ENCODE peak calls at places on chromosomes 4 and X, in five cellular contexts. One of them, this sample, is unnamed.

GRCh38 chrX:85963736-85964135 is 83.6 kb downstream of the CHM start:
- DNase-seq in GM10248: no peak
- DNase-seq in nephron progenitor cell: no peak
- DNase-seq in substantia nigra: no peak
- DNase-seq in mammary epithelial cell: peak
- DNase-seq in this sample: no peak

GRCh38 chrX:10514891-10515290 is 105.5 kb downstream of the MID1 start:
- DNase-seq in GM10248: no peak
- DNase-seq in nephron progenitor cell: no peak
- DNase-seq in substantia nigra: no peak
- DNase-seq in mammary epithelial cell: no peak
- DNase-seq in this sample: no peak

GRCh38 chr4:148998719-148999118 is 556.5 kb upstream of the NR3C2 start:
- DNase-seq in GM10248: no peak
- DNase-seq in nephron progenitor cell: no peak
- DNase-seq in substantia nigra: no peak
- DNase-seq in mammary epithelial cell: peak
- DNase-seq in this sample: peak

GRCh38 chr4:28092610-28093009 is 1232.0 kb downstream of the STIM2 start:
- DNase-seq in GM10248: no peak
- DNase-seq in nephron progenitor cell: no peak
- DNase-seq in substantia nigra: no peak
- DNase-seq in mammary epithelial cell: no peak
- DNase-seq in this sample: no peak

GRCh38 chr4:19832388-19832787 is 419.3 kb upstream of the SLIT2 start:
- DNase-seq in GM10248: no peak
- DNase-seq in nephron progenitor cell: no peak
- DNase-seq in substantia nigra: no peak
- DNase-seq in mammary epithelial cell: no peak
- DNase-seq in this sample: no peak

GRCh38 chr4:83852085-83852451 is 316.2 kb downstream of the GPAT3 start:
- DNase-seq in GM10248: no peak
- DNase-seq in nephron progenitor cell: no peak
- DNase-seq in substantia nigra: no peak
- DNase-seq in mammary epithelial cell: peak
- DNase-seq in this sample: no peak

GRCh38 chr4:89248879-89249281 is 58.7 kb downstream of the GPRIN3 start:
- DNase-seq in GM10248: no peak
- DNase-seq in nephron progenitor cell: no peak
- DNase-seq in substantia nigra: no peak
- DNase-seq in mammary epithelial cell: peak
- DNase-seq in this sample: no peak

GRCh38 chr4:57114973-57115372 is 4.8 kb upstream of the IGFBP7 start:
- DNase-seq in GM10248: no peak
- DNase-seq in nephron progenitor cell: no peak
- DNase-seq in substantia nigra: no peak
- DNase-seq in mammary epithelial cell: no peak
- DNase-seq in this sample: no peak

GRCh38 chrX:13899607-13900006 is 82.7 kb upstream of the GPM6B start:
- DNase-seq in GM10248: no peak
- DNase-seq in nephron progenitor cell: no peak
- DNase-seq in substantia nigra: no peak
- DNase-seq in mammary epithelial cell: peak
- DNase-seq in this sample: no peak

GRCh38 chrX:82335772-82336171 is 1133.9 kb downstream of the SH3BGRL start:
- DNase-seq in GM10248: no peak
- DNase-seq in nephron progenitor cell: no peak
- DNase-seq in substantia nigra: no peak
- DNase-seq in mammary epithelial cell: no peak
- DNase-seq in this sample: no peak

GRCh38 chrX:103687696-103688191 is 1.2 kb upstream of the MORF4L2 start:
- DNase-seq in GM10248: peak
- DNase-seq in nephron progenitor cell: peak
- DNase-seq in substantia nigra: peak
- DNase-seq in mammary epithelial cell: peak
- DNase-seq in this sample: peak

GRCh38 chr4:78512357-78512920 is 39.1 kb upstream of the ANXA3 start:
- DNase-seq in GM10248: no peak
- DNase-seq in nephron progenitor cell: no peak
- DNase-seq in substantia nigra: no peak
- DNase-seq in mammary epithelial cell: no peak
- DNase-seq in this sample: no peak

GRCh38 chrX:20857746-20858145 is 516.5 kb upstream of the CNKSR2 start:
- DNase-seq in GM10248: no peak
- DNase-seq in nephron progenitor cell: no peak
- DNase-seq in substantia nigra: peak
- DNase-seq in mammary epithelial cell: peak
- DNase-seq in this sample: peak

GRCh38 chr4:8297691-8298485 is 28.3 kb downstream of the HTRA3 start:
- DNase-seq in GM10248: no peak
- DNase-seq in nephron progenitor cell: no peak
- DNase-seq in substantia nigra: no peak
- DNase-seq in mammary epithelial cell: no peak
- DNase-seq in this sample: no peak

GRCh38 chr4:138218976-138219375 is 23.2 kb downstream of the SLC7A11 start:
- DNase-seq in GM10248: no peak
- DNase-seq in nephron progenitor cell: no peak
- DNase-seq in substantia nigra: no peak
- DNase-seq in mammary epithelial cell: no peak
- DNase-seq in this sample: no peak

GRCh38 chr4:166198921-166199320 is 325.9 kb downstream of the TLL1 start:
- DNase-seq in GM10248: no peak
- DNase-seq in nephron progenitor cell: no peak
- DNase-seq in substantia nigra: no peak
- DNase-seq in mammary epithelial cell: no peak
- DNase-seq in this sample: no peak

GRCh38 chr4:152591361-152591760 is 55.5 kb upstream of the FBXW7 start:
- DNase-seq in GM10248: peak
- DNase-seq in nephron progenitor cell: peak
- DNase-seq in substantia nigra: no peak
- DNase-seq in mammary epithelial cell: peak
- DNase-seq in this sample: peak

GRCh38 chr4:71251266-71251665 is 87.6 kb upstream of the SLC4A4 start:
- DNase-seq in GM10248: no peak
- DNase-seq in nephron progenitor cell: no peak
- DNase-seq in substantia nigra: no peak
- DNase-seq in mammary epithelial cell: no peak
- DNase-seq in this sample: no peak

GRCh38 chrX:47093248-47093647 is 15.0 kb downstream of the RGN start:
- DNase-seq in GM10248: no peak
- DNase-seq in nephron progenitor cell: no peak
- DNase-seq in substantia nigra: no peak
- DNase-seq in mammary epithelial cell: peak
- DNase-seq in this sample: no peak

GRCh38 chr4:186037692-186038658 is 31.0 kb upstream of the TLR3 start:
- DNase-seq in GM10248: peak
- DNase-seq in nephron progenitor cell: peak
- DNase-seq in substantia nigra: no peak
- DNase-seq in mammary epithelial cell: peak
- DNase-seq in this sample: peak

GRCh38 chr4:148986951-148987350 is 544.7 kb upstream of the NR3C2 start:
- DNase-seq in GM10248: no peak
- DNase-seq in nephron progenitor cell: no peak
- DNase-seq in substantia nigra: no peak
- DNase-seq in mammary epithelial cell: peak
- DNase-seq in this sample: no peak

GRCh38 chrX:24513416-24513815 is 48.3 kb downstream of the PDK3 start:
- DNase-seq in GM10248: peak
- DNase-seq in nephron progenitor cell: no peak
- DNase-seq in substantia nigra: no peak
- DNase-seq in mammary epithelial cell: no peak
- DNase-seq in this sample: no peak

GRCh38 chr4:165506780-165507305 is 128.0 kb downstream of the CPE start:
- DNase-seq in GM10248: no peak
- DNase-seq in nephron progenitor cell: no peak
- DNase-seq in substantia nigra: no peak
- DNase-seq in mammary epithelial cell: no peak
- DNase-seq in this sample: no peak

GRCh38 chr4:33065749-33066148 is 2345.6 kb downstream of the PCDH7 start:
- DNase-seq in GM10248: no peak
- DNase-seq in nephron progenitor cell: no peak
- DNase-seq in substantia nigra: no peak
- DNase-seq in mammary epithelial cell: no peak
- DNase-seq in this sample: no peak

GRCh38 chr4:89158884-89159503 is 47.7 kb downstream of the TIGD2 start:
- DNase-seq in GM10248: peak
- DNase-seq in nephron progenitor cell: no peak
- DNase-seq in substantia nigra: no peak
- DNase-seq in mammary epithelial cell: peak
- DNase-seq in this sample: peak

GRCh38 chr4:178395798-178396197 is 953.6 kb upstream of the AGA start:
- DNase-seq in GM10248: no peak
- DNase-seq in nephron progenitor cell: no peak
- DNase-seq in substantia nigra: no peak
- DNase-seq in mammary epithelial cell: no peak
- DNase-seq in this sample: no peak

GRCh38 chrX:120604359-120604782 is 470 bp downstream of the MCTS1 start:
- DNase-seq in GM10248: peak
- DNase-seq in nephron progenitor cell: no peak
- DNase-seq in substantia nigra: no peak
- DNase-seq in mammary epithelial cell: peak
- DNase-seq in this sample: no peak

GRCh38 chrX:16119353-16120220 is 3.8 kb upstream of the GRPR start:
- DNase-seq in GM10248: peak
- DNase-seq in nephron progenitor cell: no peak
- DNase-seq in substantia nigra: no peak
- DNase-seq in mammary epithelial cell: no peak
- DNase-seq in this sample: no peak

GRCh38 chr4:5995901-5996623 is 22.2 kb downstream of the C4orf50 start:
- DNase-seq in GM10248: no peak
- DNase-seq in nephron progenitor cell: peak
- DNase-seq in substantia nigra: no peak
- DNase-seq in mammary epithelial cell: no peak
- DNase-seq in this sample: no peak

GRCh38 chrX:110759785-110760184 is 35.8 kb downstream of the CHRDL1 start:
- DNase-seq in GM10248: no peak
- DNase-seq in nephron progenitor cell: no peak
- DNase-seq in substantia nigra: no peak
- DNase-seq in mammary epithelial cell: peak
- DNase-seq in this sample: no peak

GRCh38 chrX:24396236-24396929 is 35.9 kb downstream of the SUPT20HL1 start:
- DNase-seq in GM10248: no peak
- DNase-seq in nephron progenitor cell: no peak
- DNase-seq in substantia nigra: no peak
- DNase-seq in mammary epithelial cell: peak
- DNase-seq in this sample: no peak

GRCh38 chrX:53227224-53227765 is 2.3 kb upstream of the KDM5C start:
- DNase-seq in GM10248: no peak
- DNase-seq in nephron progenitor cell: no peak
- DNase-seq in substantia nigra: no peak
- DNase-seq in mammary epithelial cell: no peak
- DNase-seq in this sample: no peak

GRCh38 chr4:148946271-148946670 is 504.1 kb upstream of the NR3C2 start:
- DNase-seq in GM10248: no peak
- DNase-seq in nephron progenitor cell: no peak
- DNase-seq in substantia nigra: no peak
- DNase-seq in mammary epithelial cell: no peak
- DNase-seq in this sample: no peak

GRCh38 chr4:61273237-61273636 is 73.1 kb downstream of the ADGRL3 start:
- DNase-seq in GM10248: no peak
- DNase-seq in nephron progenitor cell: no peak
- DNase-seq in substantia nigra: no peak
- DNase-seq in mammary epithelial cell: no peak
- DNase-seq in this sample: no peak

GRCh38 chrX:77597511-77597910 is 150.3 kb downstream of the FGF16 start:
- DNase-seq in GM10248: no peak
- DNase-seq in nephron progenitor cell: no peak
- DNase-seq in substantia nigra: no peak
- DNase-seq in mammary epithelial cell: no peak
- DNase-seq in this sample: no peak

GRCh38 chrX:16633754-16634153 is 16.2 kb upstream of the S100G start:
- DNase-seq in GM10248: no peak
- DNase-seq in nephron progenitor cell: no peak
- DNase-seq in substantia nigra: no peak
- DNase-seq in mammary epithelial cell: no peak
- DNase-seq in this sample: no peak

GRCh38 chr4:38868055-38868965 is 704 bp downstream of the FAM114A1 start:
- DNase-seq in GM10248: no peak
- DNase-seq in nephron progenitor cell: peak
- DNase-seq in substantia nigra: no peak
- DNase-seq in mammary epithelial cell: peak
- DNase-seq in this sample: peak

GRCh38 chr4:21012851-21013331 is 312.6 kb downstream of the PACRGL start:
- DNase-seq in GM10248: no peak
- DNase-seq in nephron progenitor cell: no peak
- DNase-seq in substantia nigra: no peak
- DNase-seq in mammary epithelial cell: peak
- DNase-seq in this sample: no peak

GRCh38 chr4:188854451-188854850 is 715.2 kb downstream of the TRIML1 start:
- DNase-seq in GM10248: no peak
- DNase-seq in nephron progenitor cell: no peak
- DNase-seq in substantia nigra: no peak
- DNase-seq in mammary epithelial cell: no peak
- DNase-seq in this sample: no peak

This sample was measured in neuronal stem cell.